ENCODE peak calls at places on chromosomes 16 and 17, in six cellular contexts. W, J, S, V, P and G are unnamed samples.

GRCh38 chr16:58040496-58040846 is 14.9 kb downstream of the MMP15 start:
- DNase-seq in W (no peak), J (no peak), S (peak), V (no peak), P (no peak), G (no peak)

GRCh38 chr16:3317315-3317999 is 12.2 kb downstream of the ZNF75A start:
- DNase-seq in W (peak), J (peak), S (no peak), V (no peak), P (no peak), G (no peak)

GRCh38 chr17:44207319-44207718 is 7.6 kb upstream of the ATXN7L3 start:
- DNase-seq in W (no peak), J (no peak), S (no peak), V (no peak), P (no peak), G (no peak)

GRCh38 chr16:65531475-65531874 is 409.6 kb upstream of the CDH11 start:
- DNase-seq in W (no peak), J (no peak), S (no peak), V (no peak), P (no peak), G (no peak)

GRCh38 chr16:17768257-17768656 is 297.5 kb upstream of the XYLT1 start:
- DNase-seq in W (peak), J (peak), S (no peak), V (no peak), P (no peak), G (no peak)

GRCh38 chr16:49876716-49877129 is 20.8 kb upstream of the ZNF423 start:
- DNase-seq in W (peak), J (no peak), S (peak), V (peak), P (peak), G (peak)

GRCh38 chr16:7843196-7843595 is 510.6 kb downstream of the RBFOX1 start:
- DNase-seq in W (no peak), J (no peak), S (no peak), V (no peak), P (no peak), G (no peak)

GRCh38 chr16:88588754-88589153 is 18.6 kb downstream of the ZC3H18 start:
- DNase-seq in W (no peak), J (no peak), S (no peak), V (no peak), P (no peak), G (no peak)

GRCh38 chr16:85338638-85338982 is 226.3 kb upstream of the CIBAR2 start:
- DNase-seq in W (no peak), J (no peak), S (no peak), V (no peak), P (no peak), G (no peak)

DNA sequence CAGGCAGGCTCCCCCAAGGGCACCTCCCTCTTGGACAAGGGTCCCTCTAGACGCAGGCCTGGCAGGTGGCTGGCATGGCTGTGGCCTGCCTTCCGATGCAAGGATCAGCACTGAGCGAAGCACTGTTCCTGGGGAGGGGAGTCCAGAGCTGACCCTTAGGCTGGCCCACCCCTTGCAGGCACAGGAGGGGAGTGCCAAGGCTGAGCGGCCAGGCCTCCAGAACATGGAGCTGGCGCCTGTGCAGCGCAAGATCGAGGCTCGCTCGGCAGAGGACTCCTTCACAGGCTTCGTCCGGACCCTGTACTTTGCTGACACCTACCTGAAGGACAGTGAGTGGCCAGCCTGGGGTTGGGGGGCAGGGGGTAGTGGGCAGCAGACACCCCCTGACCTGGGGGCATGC is 16.8 kb upstream of the MYO15B start:
- DNase-seq in W (no peak), J (no peak), S (no peak), V (no peak), P (no peak), G (no peak)
- H2AFZ ChIP-seq in W (no peak), J (no peak), S (no peak), V (no peak), P (no peak), G (no peak)

GRCh38 chr16:30186782-30187555 is 3.6 kb downstream of the CORO1A start:
- DNase-seq in W (peak), J (no peak), S (peak), V (peak), P (no peak), G (peak)

GRCh38 chr16:30185141-30185682 is 1.8 kb downstream of the CORO1A start:
- DNase-seq in W (no peak), J (no peak), S (peak), V (no peak), P (no peak), G (no peak)

GRCh38 chr16:30184430-30185140 is 1.2 kb downstream of the CORO1A start:
- DNase-seq in W (no peak), J (no peak), S (peak), V (no peak), P (no peak), G (no peak)

GRCh38 chr16:30186444-30186781 is 3.0 kb downstream of the CORO1A start:
- DNase-seq in W (no peak), J (no peak), S (no peak), V (no peak), P (no peak), G (no peak)

DNA sequence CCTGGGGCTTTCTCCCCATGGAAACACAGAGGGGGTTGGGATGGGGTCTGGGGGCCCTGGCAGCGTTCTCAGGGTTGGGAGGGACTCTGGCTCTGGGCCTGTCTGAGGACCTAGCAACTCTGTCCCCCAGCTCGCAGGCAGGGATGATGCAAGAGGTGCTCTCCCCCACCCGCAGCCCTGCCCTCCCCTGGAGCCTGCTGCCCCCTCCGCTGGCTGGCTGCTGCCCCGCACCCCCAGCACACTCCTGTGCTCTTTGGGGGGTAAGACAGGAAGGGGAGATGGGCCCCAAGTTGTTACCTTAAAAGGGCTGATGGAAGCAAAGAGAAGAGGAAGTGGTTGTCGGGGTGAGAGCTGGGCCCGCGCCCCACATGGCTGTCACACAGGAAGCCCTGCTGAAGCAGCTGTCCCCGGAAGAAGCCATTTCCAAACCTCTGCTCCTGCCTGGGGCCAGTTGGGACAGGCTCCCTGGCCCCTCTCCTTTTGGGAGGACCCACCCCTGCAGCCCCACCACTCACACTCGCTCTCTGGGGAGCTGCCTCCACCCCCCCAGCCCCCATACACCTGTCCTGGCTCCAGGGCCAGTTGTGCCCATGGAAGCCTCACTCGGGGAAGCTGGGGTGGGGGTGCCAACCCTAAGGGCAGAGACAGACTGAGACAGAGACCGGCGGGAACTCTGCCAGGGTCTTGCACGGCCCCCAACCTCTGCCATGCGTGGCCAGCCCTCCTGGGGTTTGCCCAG is 2.5 kb downstream of the CORO1A start:
- DNase-seq in W (no peak), J (no peak), S (peak), V (no peak), P (no peak), G (no peak)
- H2AFZ ChIP-seq in W (no peak), J (no peak), S (no peak), V (no peak), P (no peak), G (no peak)

GRCh38 chr17:70434536-70435490 is 265.5 kb downstream of the KCNJ2 start:
- DNase-seq in W (no peak), J (no peak), S (no peak), V (no peak), P (no peak), G (no peak)

GRCh38 chr17:70437656-70438055 is 268.3 kb downstream of the KCNJ2 start:
- DNase-seq in W (no peak), J (no peak), S (no peak), V (no peak), P (no peak), G (no peak)
- H2AFZ ChIP-seq in W (no peak), J (no peak), S (no peak), V (no peak), P (no peak), G (no peak)

DNA sequence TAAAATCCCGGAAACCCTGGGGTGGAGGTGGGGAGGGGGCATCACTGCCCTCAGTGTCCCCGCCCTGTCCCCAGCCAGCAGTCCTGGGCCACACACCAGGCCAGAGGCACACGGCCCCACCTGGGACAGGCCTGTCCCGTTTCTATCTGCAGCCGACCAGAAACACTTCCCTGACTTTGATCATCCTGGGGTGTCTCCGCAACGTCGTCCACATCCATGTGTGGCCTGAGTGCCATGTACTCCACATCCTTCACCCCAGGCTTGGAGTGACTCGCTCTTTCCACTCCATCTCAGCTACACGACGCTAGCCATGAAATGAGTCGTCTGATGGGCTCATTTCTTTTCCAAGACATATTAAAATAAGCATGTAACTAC is 19.7 kb upstream of the RASD1 start:
- DNase-seq in W (peak), J (no peak), S (no peak), V (no peak), P (no peak), G (no peak)
- H2AFZ ChIP-seq in W (no peak), J (no peak), S (no peak), V (no peak), P (no peak), G (no peak)

DNA sequence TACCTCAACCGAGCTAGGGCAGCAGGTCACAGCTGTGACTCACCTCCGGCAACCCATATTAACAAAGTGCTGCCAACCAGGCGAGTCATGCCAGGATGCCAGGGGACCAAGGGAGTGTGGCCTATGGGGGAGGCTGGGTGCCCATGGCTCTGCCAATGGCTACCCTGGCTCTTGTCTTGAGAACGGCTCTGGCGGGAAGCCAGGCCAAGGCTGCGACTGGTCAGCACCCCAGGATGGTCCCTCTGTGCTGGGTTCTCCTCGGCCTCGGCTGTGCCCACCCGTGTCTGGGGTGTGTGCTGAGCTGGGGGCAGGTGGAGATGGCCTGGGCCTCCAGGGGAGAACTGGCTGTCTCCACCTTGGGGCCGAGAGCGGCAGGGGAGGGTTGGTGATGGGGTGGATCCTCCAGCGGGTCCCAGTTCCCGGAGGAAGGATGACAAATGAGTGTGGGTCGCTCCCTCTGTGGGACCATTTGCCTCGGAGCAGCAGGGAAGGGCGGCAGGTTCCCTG is 75.9 kb downstream of the MRC2 start:
- DNase-seq in W (peak), J (peak), S (no peak), V (no peak), P (no peak), G (no peak)
- H2AFZ ChIP-seq in W (peak), J (peak), S (peak), V (peak), P (peak), G (no peak)